ENCODE peak calls at places on chromosomes 1 and 21, in four cellular contexts. I, V, D and B are unnamed samples.

GRCh38 chr1:221503268-221503667 is 238.6 kb downstream of the DUSP10 start:
- DNase-seq in I (no peak), V (no peak), D (no peak), B (no peak)

GRCh38 chr1:44553127-44553758 is 121.0 kb downstream of the TMEM53 start:
- DNase-seq in I (no peak), V (peak; percentile 17), D (no peak), B (no peak)

GRCh38 chr1:233020441-233020840 is 70.0 kb downstream of the NTPCR start:
- DNase-seq in I (no peak), V (no peak), D (no peak), B (no peak)

GRCh38 chr1:221435510-221435909 is 306.4 kb downstream of the DUSP10 start:
- DNase-seq in I (no peak), V (peak; percentile 66), D (no peak), B (no peak)

GRCh38 chr1:87951852-87952251 is 623.2 kb downstream of the LMO4 start:
- DNase-seq in I (no peak), V (no peak), D (no peak), B (no peak)

GRCh38 chr21:44874497-44875331 is 1.2 kb upstream of the PTTG1IP start:
- DNase-seq in I (peak; percentile 66), V (no peak), D (peak; percentile 50), B (peak; percentile 57)

GRCh38 chr1:78831731-78832360 is 174.7 kb downstream of the ADGRL4 start:
- DNase-seq in I (no peak), V (peak; percentile 5), D (no peak), B (no peak)

GRCh38 chr1:183577897-183578470 is 12.3 kb downstream of the NCF2 start:
- DNase-seq in I (no peak), V (no peak), D (no peak), B (no peak)

GRCh38 chr21:43997766-43998742 is 14.1 kb upstream of the TRAPPC10 start:
- DNase-seq in I (no peak), V (no peak), D (no peak), B (no peak)

GRCh38 chr1:245211035-245211749 is 56.4 kb downstream of the KIF26B start:
- DNase-seq in I (no peak), V (no peak), D (no peak), B (no peak)

GRCh38 chr1:214362188-214362882 is 81.4 kb downstream of the SMYD2 start:
- DNase-seq in I (no peak), V (no peak), D (peak; percentile 7), B (no peak)

GRCh38 chr1:30702823-30703222 is 20.6 kb downstream of the MATN1 start:
- DNase-seq in I (no peak), V (no peak), D (no peak), B (no peak)

GRCh38 chr1:226019550-226019949 is 20.4 kb upstream of the SDE2 start:
- DNase-seq in I (no peak), V (no peak), D (no peak), B (no peak)

GRCh38 chr1:212600980-212601379 is 7.6 kb upstream of the ATF3 start:
- DNase-seq in I (no peak), V (no peak), D (no peak), B (no peak)

GRCh38 chr1:205787287-205787916 is 12.1 kb upstream of the RAB29 start:
- DNase-seq in I (no peak), V (no peak), D (no peak), B (no peak)

GRCh38 chr1:201573030-201573429 is 34.1 kb downstream of the NAV1 start:
- DNase-seq in I (no peak), V (no peak), D (no peak), B (no peak)

GRCh38 chr21:25487046-25487594 is 120.2 kb downstream of the MRPL39 start:
- DNase-seq in I (no peak), V (no peak), D (no peak), B (no peak)
- TF ChIP-seq EP300 in I (no peak), V (no peak), D (no peak), B (no peak)

DNA sequence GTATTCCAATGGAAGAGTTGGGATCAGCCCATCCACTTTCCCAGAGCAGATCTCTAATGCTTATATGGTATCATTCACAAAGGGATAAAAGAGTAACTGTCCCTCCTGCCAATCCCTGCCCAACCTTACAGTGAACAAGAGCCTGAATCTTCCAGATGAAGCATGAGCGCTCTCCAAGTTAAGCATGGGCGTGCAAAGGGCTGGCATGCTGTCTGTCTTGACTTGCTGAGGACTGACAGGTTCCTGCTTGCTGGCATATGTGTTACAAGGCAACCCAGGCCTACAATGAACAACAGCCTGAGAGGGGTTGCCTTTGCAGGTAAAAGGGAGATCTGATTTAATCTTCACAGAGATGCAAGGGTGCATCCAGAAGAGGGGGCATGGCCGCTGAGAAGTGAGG is 155.6 kb upstream of the SOD1 start:
- DNase-seq in I (no peak), V (no peak), D (no peak), B (no peak)
- H3K9me3 ChIP-seq in I (no peaks in the 10 kb centered on the region), V (no peaks in the 10 kb centered on the region), D (no peaks in the 10 kb centered on the region), B (no peaks in the 10 kb centered on the region)

GRCh38 chr1:39957299-39958020 is 2.5 kb downstream of the MFSD2A start:
- DNase-seq in I (no peak), V (no peak), D (no peak), B (no peak)
- TF ChIP-seq EP300 in I (no peak), V (no peak), D (peak; percentile 41), B (no peak)

GRCh38 chr1:152444045-152444444 is 30.0 kb upstream of the CRNN start:
- DNase-seq in I (no peak), V (no peak), D (no peak), B (no peak)

GRCh38 chr1:152442765-152443164 is 28.7 kb upstream of the CRNN start:
- DNase-seq in I (no peak), V (no peak), D (no peak), B (peak; percentile 25)

GRCh38 chr1:152442291-152442690 is 28.2 kb upstream of the CRNN start:
- DNase-seq in I (no peak), V (no peak), D (no peak), B (no peak)

GRCh38 chr1:152440635-152441471 is 26.8 kb upstream of the CRNN start:
- DNase-seq in I (peak; percentile 73), V (peak; percentile 77), D (peak; percentile 65), B (peak; percentile 67)

DNA sequence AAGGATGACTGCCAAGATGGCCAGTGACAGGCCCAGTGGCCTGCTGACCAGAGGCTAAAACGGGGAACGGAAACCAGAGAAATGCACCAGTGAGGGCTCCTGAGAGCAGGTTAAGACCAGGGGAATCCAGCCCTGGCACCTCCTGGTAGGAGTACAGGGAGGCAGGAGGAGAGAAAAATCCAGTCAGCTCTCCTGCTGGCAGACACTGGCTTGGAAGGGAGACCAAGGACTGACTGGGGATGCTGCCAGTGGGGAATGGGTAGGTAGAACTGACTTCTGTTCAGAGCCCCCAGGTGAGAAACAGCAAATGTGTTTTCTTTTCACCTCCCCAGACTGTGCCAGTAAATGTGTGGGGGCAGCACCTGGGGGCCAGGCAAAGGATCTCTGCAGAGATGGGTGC is 27.7 kb upstream of the CRNN start:
- DNase-seq in I (no peak), V (no peak), D (no peak), B (no peak)
- H3K9me3 ChIP-seq in I (no peaks in the 10 kb centered on the region), V (no peaks in the 10 kb centered on the region), D (no peaks in the 10 kb centered on the region), B (no peaks in the 10 kb centered on the region)

GRCh38 chr1:11804666-11805453 is 904 bp downstream of the MTHFR start:
- DNase-seq in I (peak; percentile 66), V (no peak), D (peak; percentile 51), B (peak; percentile 65)

GRCh38 chr1:11802973-11803885 is 2.5 kb downstream of the MTHFR start:
- DNase-seq in I (peak; percentile 89), V (no peak), D (peak; percentile 90), B (peak; percentile 92)

GRCh38 chr1:11806307-11806936 is 431 bp downstream of the CLCN6 start:
- DNase-seq in I (no peak), V (no peak), D (no peak), B (no peak)

GRCh38 chr1:11807087-11807486 is 1.1 kb downstream of the CLCN6 start:
- DNase-seq in I (no peak), V (no peak), D (no peak), B (no peak)

DNA sequence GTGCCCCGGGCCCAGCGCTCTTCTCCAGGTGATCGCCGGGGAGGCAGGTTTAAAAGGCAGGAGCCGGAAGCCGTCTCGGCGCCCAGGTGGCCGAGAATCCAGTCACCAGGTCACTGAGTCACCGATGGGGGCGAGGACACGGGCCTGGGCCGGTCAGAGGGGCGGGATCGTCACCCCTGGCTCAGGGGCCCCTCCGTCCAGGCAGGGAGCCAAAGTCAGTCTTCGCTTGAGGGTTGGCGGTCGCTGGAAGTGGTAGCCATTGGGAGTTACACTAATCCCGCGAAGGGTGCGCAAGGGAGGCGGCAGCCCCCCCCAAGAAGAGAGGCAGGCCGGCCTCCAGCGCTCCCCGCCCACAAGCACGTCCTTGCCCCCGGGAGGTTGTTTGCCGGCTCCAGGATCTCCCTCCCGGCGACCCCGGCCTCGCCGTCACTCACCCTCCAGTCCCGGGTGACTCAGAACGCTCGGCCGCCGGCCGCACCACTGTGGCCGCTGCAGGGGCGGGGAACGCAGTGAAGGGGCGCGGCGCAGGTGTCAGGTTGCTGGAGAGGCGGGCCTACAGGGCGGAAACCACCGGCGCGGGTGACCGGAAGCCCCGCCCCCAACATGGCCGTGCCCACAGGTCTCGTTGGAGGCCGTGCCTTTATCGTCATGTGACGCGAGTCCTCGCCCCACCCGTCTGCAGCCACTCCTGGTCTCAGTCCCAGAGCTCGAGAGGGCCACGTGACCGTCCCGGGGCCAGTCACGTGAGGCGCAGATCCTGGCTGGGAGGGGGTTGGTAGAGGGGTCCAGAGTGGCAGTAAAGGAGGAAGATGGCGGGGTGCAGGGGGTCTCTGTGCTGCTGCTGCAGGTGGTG is at the start of the genes CLCN6 and MTHFR:
- DNase-seq in I (peak; percentile 100), V (peak; percentile 98), D (peak; percentile 97), B (peak; percentile 100)
- TF ChIP-seq EP300 in I (no peak), V (no peak), D (peak; percentile 100), B (peak; percentile 46)

GRCh38 chr1:172608098-172608601 is 50.8 kb upstream of the FASLG start:
- DNase-seq in I (no peak), V (no peak), D (no peak), B (no peak)
- H3K9me3 ChIP-seq in I (no peaks in the 10 kb centered on the region), V (no peaks in the 10 kb centered on the region), D (no peaks in the 10 kb centered on the region), B (no peaks in the 10 kb centered on the region)